ENCODE peak calls at places on chromosomes 2 and 18, in ten cellular contexts. E, J, W, O, V, Y, M, B, S and R are unnamed samples.

GRCh38 chr2:204108301-204108700 is 171.7 kb downstream of the ICOS start:
- DNase-seq in W (peak; percentile 38), S (peak; percentile 16), M (peak; percentile 72), E (peak; percentile 36), J (no peak), B (no peak), V (no peak), Y (no peak), O (peak; percentile 4), R (peak; percentile 64)

GRCh38 chr2:238569415-238570195 is 142.9 kb downstream of the ASB1 start:
- DNase-seq in J (no peak), Y (no peak), W (no peak), V (no peak), O (no peak), S (no peak), E (no peak), M (no peak), B (no peak), R (no peak)

GRCh38 chr2:64839844-64840243 is 149.4 kb upstream of the SLC1A4 start:
- DNase-seq in M (peak; percentile 53), O (no peak), E (no peak), S (no peak), J (no peak), V (no peak), Y (no peak), B (no peak), W (no peak), R (no peak)

GRCh38 chr2:157260403-157261198 is 3.1 kb downstream of the GALNT5 start:
- DNase-seq in B (no peak), J (no peak), E (no peak), Y (no peak), W (no peak), M (no peak), O (no peak), S (no peak), V (no peak), R (no peak)

GRCh38 chr2:62291517-62292137 is 95.7 kb downstream of the B3GNT2 start:
- DNase-seq in W (no peak), Y (no peak), B (no peak), V (no peak), E (no peak), J (no peak), S (no peak), O (no peak), M (no peak), R (no peak)

GRCh38 chr2:196324212-196324611 is 152.8 kb upstream of the STK17B start:
- DNase-seq in W (no peak), O (no peak), M (no peak), J (no peak), Y (no peak), S (no peak), E (no peak), V (no peak), B (peak; percentile 59), R (no peak)

GRCh38 chr2:216743781-216744180 is 48.4 kb upstream of the IGFBP5 start:
- DNase-seq in V (no peak), Y (no peak), S (no peak), W (no peak), M (no peak), O (no peak), E (no peak), B (no peak), J (no peak), R (no peak)

GRCh38 chr18:3615374-3615773 is 165.4 kb downstream of the TGIF1 start:
- DNase-seq in Y (no peak), O (no peak), E (no peak), S (no peak), B (no peak), V (no peak), J (no peak), M (no peak), W (no peak), R (no peak)

GRCh38 chr18:32770651-32771168 is 2.1 kb downstream of the KLHL14 start:
- DNase-seq in Y (no peak), V (no peak), S (no peak), B (no peak), J (no peak), E (peak; percentile 35), W (no peak), M (no peak), O (no peak), R (no peak)